ENCODE peak calls at places on chromosomes 6 and 20, in five cellular contexts. U, T, H, G and X are unnamed samples.

GRCh38 chr6:83062225-83062624 is 3.4 kb downstream of the UBE3D start:
- DNase-seq in U (no peak), T (no peak), H (peak; percentile 46), G (no peak), X (no peak)

GRCh38 chr20:48364688-48365421 is 462.9 kb downstream of the PREX1 start:
- DNase-seq in U (no peak), T (no peak), H (no peak), G (no peak), X (no peak)

GRCh38 chr6:113184736-113185135 is 672.4 kb upstream of the MARCKS start:
- DNase-seq in U (peak; percentile 30), T (no peak), H (no peak), G (no peak), X (no peak)

GRCh38 chr20:45752747-45753146 is 30.6 kb downstream of the SPINT4 start:
- DNase-seq in U (no peak), T (no peak), H (peak; percentile 64), G (no peak), X (no peak)

GRCh38 chr6:2021713-2022125 is 223.7 kb downstream of the GMDS start:
- DNase-seq in U (peak; percentile 63), T (no peak), H (peak; percentile 82), G (no peak), X (peak; percentile 50)

GRCh38 chr6:48476257-48476656 is 365.3 kb upstream of the PTCHD4 start:
- DNase-seq in U (peak; percentile 7), T (peak; percentile 36), H (peak; percentile 61), G (peak; percentile 31), X (peak; percentile 10)

GRCh38 chr6:88725111-88725711 is 238.2 kb downstream of the RNGTT start:
- DNase-seq in U (no peak), T (peak; percentile 62), H (peak; percentile 18), G (peak; percentile 77), X (no peak)

GRCh38 chr6:73388433-73388799 is 6.2 kb upstream of the DDX43 start:
- DNase-seq in U (no peak), T (no peak), H (no peak), G (no peak), X (no peak)

GRCh38 chr20:63060057-63060991 is 53.6 kb upstream of the BHLHE23 start:
- DNase-seq in U (no peak), T (no peak), H (peak; percentile 61), G (peak; percentile 11), X (no peak)

GRCh38 chr20:52494244-52494643 is 302.7 kb upstream of the ZFP64 start:
- DNase-seq in U (peak; percentile 83), T (no peak), H (peak; percentile 87), G (no peak), X (no peak)

GRCh38 chr20:50122763-50123162 is 9.8 kb upstream of the UBE2V1 start:
- DNase-seq in U (no peak), T (no peak), H (no peak), G (no peak), X (no peak)

GRCh38 chr20:50118203-50118602 is 5.3 kb upstream of the UBE2V1 start:
- DNase-seq in U (no peak), T (no peak), H (no peak), G (no peak), X (no peak)

GRCh38 chr20:50121858-50122271 is 8.9 kb upstream of the UBE2V1 start:
- DNase-seq in U (peak; percentile 98), T (no peak), H (peak; percentile 98), G (no peak), X (no peak)

GRCh38 chr20:50123418-50123817 is 10.5 kb upstream of the UBE2V1 start:
- DNase-seq in U (no peak), T (no peak), H (no peak), G (no peak), X (no peak)

GRCh38 chr20:50120935-50121693 is 8.2 kb upstream of the UBE2V1 start:
- DNase-seq in U (no peak), T (peak; percentile 53), H (peak; percentile 55), G (peak; percentile 70), X (peak; percentile 84)
- TF ChIP-seq CTCF in U (peak; percentile 63), T (peak; percentile 66), H (peak; percentile 67), G (peak; percentile 47), X (peak; percentile 98)

DNA sequence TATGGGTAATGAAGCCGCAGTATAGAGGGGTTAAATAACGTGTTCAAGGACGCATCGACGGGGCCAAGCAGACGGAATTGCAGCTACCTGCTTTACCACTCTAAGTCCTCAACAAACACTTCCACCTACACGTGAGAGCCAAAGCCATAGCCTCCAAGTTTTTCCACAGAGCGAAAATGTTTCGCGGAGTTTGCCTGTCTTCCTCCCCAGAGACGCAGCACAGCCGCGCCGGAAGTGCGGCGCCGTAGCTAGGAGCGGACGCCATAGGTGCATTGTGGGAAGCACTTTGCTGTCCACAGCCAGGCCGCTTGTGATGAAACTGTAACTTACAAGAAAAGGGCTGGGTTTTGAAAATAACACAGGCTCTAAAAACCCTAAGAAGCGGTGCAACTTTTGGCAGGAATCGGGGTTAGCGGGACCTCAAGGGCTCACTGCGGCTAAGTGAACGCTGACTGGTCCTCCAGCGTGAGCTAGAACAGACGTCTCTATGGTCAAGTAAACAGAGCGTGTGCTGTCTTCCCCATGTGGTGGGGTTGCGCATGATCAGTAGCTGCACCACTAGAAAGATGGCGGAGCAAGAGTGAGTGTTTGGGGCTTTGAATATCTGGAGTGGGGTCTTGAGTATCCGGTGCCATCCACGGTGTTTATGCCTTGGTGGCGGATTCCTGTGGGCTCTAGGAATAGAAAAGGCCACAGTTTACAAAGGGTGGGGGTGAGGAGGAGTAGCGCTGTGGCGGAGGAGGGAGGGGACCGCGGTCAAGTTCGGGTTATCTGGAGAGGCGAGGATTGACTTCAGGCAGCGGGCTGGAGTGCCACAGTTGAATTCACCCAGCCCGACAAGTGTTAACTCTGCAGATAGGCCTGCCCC is at the start of gene RPL7L1:
- DNase-seq in U (peak; percentile 82), T (peak; percentile 66), H (peak; percentile 88), G (peak; percentile 70), X (peak; percentile 88)
- TF ChIP-seq CTCF in U (no peak), T (no peak), H (no peak), G (no peak), X (no peak)

GRCh38 chr20:7347409-7347808 is 579.9 kb downstream of the BMP2 start:
- DNase-seq in U (no peak), T (no peak), H (no peak), G (no peak), X (no peak)
- TF ChIP-seq CTCF in U (no peak), T (no peak), H (no peak), G (no peak), X (no peak)

GRCh38 chr6:16336056-16336810 is 97.8 kb downstream of the GMPR start:
- DNase-seq in U (no peak), T (no peak), H (no peak), G (no peak), X (no peak)
- TF ChIP-seq CTCF in U (no peak), T (no peak), H (no peak), G (no peak), X (no peak)

DNA sequence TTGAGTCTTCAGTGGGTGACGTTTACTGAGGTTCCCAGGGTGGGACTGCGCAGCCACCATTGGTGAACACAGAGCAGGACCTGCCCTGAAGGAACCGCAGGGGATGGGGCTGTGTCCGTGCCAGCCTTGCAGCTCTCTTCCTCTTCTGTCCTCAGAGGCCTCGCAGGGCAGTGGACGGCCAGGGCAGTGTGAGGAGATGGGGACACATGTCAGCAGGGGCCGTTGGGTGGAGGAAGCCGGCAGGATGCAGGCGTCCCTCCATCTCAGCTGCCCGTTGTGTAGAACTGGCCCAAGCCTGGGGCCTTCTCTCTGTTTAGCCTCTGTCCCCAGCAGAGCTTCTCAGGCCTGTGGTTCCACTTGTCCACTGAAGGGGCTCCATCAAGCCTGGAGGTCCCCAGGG is 53.6 kb upstream of the SMOC2 start:
- DNase-seq in U (no peak), T (no peak), H (no peak), G (no peak), X (no peak)
- TF ChIP-seq CTCF in U (no peak), T (no peak), H (no peak), G (no peak), X (no peak)

DNA sequence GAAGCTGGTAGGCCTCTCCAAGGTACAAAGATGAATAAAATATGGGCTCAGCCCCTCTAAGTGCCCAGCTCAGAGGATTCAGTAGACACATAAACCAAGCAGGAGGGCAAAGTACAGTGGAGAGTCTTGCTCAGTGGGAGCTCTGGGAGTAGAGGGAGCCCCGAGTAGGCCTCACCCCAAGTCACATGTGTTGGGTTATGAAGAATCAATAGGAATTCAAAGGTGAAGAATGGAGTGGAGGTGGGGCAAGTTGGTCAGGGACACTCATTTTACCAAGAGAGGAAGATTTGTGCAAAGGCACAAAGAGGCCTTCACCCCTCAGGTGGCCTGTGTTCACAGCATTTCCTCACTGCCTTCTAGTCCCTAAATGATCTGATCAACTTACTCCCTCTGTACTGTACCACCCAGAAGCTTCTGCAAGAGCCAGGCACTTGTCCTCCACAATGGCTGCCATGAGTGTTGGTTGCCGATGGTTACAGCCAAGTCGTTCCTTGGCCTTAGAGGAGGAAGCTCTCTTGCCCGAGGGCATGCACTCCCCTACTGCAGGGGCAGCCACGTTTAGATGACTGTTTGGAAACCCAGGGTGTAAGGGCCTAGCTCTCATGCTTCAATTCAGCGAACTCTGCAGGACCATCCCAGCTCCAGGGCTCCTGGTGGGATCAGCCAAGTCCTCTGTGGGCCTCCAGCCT is 6.7 kb upstream of the CDKN1A start:
- DNase-seq in U (no peak), T (no peak), H (no peak), G (no peak), X (no peak)
- TF ChIP-seq CTCF in U (no peak), T (no peak), H (no peak), G (no peak), X (no peak)